ENCODE peak calls at places on chromosome 18, in six cellular contexts. H is K562, I is GM12891, L is HepG2, M is H1, P is GM12878. U is an unnamed sample.

GRCh38 chr18:74942319-74942910 is 266.5 kb downstream of the PTGR3 start:
- DNase-seq in L (no peak), M (no peak), P (peak; percentile 21), I (no peak), H (no peak), U (no peak)

GRCh38 chr18:24546304-24546703 is 85.9 kb downstream of the HRH4 start:
- DNase-seq in M (no peak), L (no peak), H (no peak), P (no peak), I (no peak), U (no peak)

GRCh38 chr18:34929336-34929780 is 111.9 kb upstream of the MAPRE2 start:
- DNase-seq in L (peak; percentile 94), I (no peak), P (no peak), H (peak; percentile 14), M (no peak), U (no peak)

GRCh38 chr18:47932603-47933002 is 2.1 kb upstream of the SMAD2 start:
- DNase-seq in L (no peak), M (no peak), I (no peak), H (no peak), P (no peak), U (no peak)

GRCh38 chr18:8828300-8828699 is 122.9 kb downstream of the MTCL1 start:
- DNase-seq in I (no peak), P (no peak), L (no peak), H (no peak), M (no peak), U (no peak)

GRCh38 chr18:9933865-9934264 is 20.0 kb downstream of the VAPA start:
- DNase-seq in P (no peak), H (no peak), I (no peak), L (no peak), M (no peak), U (no peak)

GRCh38 chr18:54119524-54120019 is 104.9 kb downstream of the MBD2 start:
- DNase-seq in P (peak; percentile 59), L (peak; percentile 55), M (no peak), I (no peak), H (peak; percentile 44), U (no peak)

GRCh38 chr18:13653746-13654455 is 72.5 kb downstream of the FAM210A start:
- DNase-seq in H (no peak), L (no peak), I (no peak), M (no peak), P (no peak), U (no peak)

GRCh38 chr18:75253784-75254183 is 43.2 kb downstream of the TSHZ1 start:
- DNase-seq in P (no peak), L (no peak), M (no peak), H (no peak), I (no peak), U (no peak)

GRCh38 chr18:10041180-10041579 is 127.4 kb downstream of the VAPA start:
- DNase-seq in I (no peak), P (no peak), L (no peak), H (no peak), M (no peak), U (no peak)

GRCh38 chr18:32810314-32810713 is 37.5 kb upstream of the KLHL14 start:
- DNase-seq in P (no peak), M (no peak), H (no peak), L (no peak), I (no peak), U (no peak)

GRCh38 chr18:49041677-49042570 is 91.2 kb upstream of the SMAD7 start:
- DNase-seq in P (no peak), L (peak; percentile 40), H (peak; percentile 35), I (no peak), M (no peak), U (no peak)

GRCh38 chr18:50159654-50160046 is 35.3 kb downstream of the MYO5B start:
- DNase-seq in L (no peak), P (no peak), H (no peak), I (no peak), M (no peak), U (no peak)

GRCh38 chr18:76455015-76455676 is 39.9 kb downstream of the ZNF516 start:
- DNase-seq in I (no peak), P (no peak), L (no peak), H (no peak), M (no peak), U (no peak)

GRCh38 chr18:515838-516237 is 15.3 kb upstream of the COLEC12 start:
- DNase-seq in L (no peak), H (no peak), P (no peak), I (no peak), M (no peak), U (no peak)

GRCh38 chr18:69935319-69936190 is 12.1 kb downstream of the CD226 start:
- DNase-seq in L (peak; percentile 89), M (no peak), I (no peak), P (peak; percentile 89), H (no peak), U (no peak)

GRCh38 chr18:62001396-62001795 is 108.6 kb upstream of the RNF152 start:
- DNase-seq in P (no peak), I (no peak), H (no peak), M (peak; percentile 17), L (no peak), U (no peak)

GRCh38 chr18:30175621-30176225 is 866.8 kb downstream of the DSC3 start:
- DNase-seq in I (no peak), P (no peak), L (no peak), M (no peak), H (peak; percentile 70), U (no peak)

GRCh38 chr18:44801796-44802195 is 121.1 kb downstream of the SETBP1 start:
- DNase-seq in L (no peak), M (no peak), I (no peak), P (no peak), H (no peak), U (no peak)

GRCh38 chr18:24763765-24764548 is 303.5 kb downstream of the HRH4 start:
- DNase-seq in M (no peak), P (no peak), I (no peak), L (no peak), H (no peak), U (no peak)

GRCh38 chr18:49189772-49190171 is 239.0 kb upstream of the SMAD7 start:
- DNase-seq in I (no peak), H (no peak), P (no peak), M (no peak), L (peak; percentile 64), U (no peak)

GRCh38 chr18:22283397-22283796 is 114.0 kb downstream of the GATA6 start:
- DNase-seq in L (no peak), I (no peak), M (no peak), P (no peak), H (no peak), U (no peak)
- TF ChIP-seq POLR2AphosphoS5 in L (no peak), I (no peak), M (no peak), P (no peak), H (no peak), U (no peak)

GRCh38 chr18:57446322-57446721 is 11.1 kb downstream of the ONECUT2 start:
- DNase-seq in M (no peak), I (no peak), H (peak; percentile 55), L (peak; percentile 31), P (no peak), U (no peak)
- TF ChIP-seq TAF1 in M (no peak), I (no peak), H (no peak), L (no peak), P (no peak), U (no peak)

DNA sequence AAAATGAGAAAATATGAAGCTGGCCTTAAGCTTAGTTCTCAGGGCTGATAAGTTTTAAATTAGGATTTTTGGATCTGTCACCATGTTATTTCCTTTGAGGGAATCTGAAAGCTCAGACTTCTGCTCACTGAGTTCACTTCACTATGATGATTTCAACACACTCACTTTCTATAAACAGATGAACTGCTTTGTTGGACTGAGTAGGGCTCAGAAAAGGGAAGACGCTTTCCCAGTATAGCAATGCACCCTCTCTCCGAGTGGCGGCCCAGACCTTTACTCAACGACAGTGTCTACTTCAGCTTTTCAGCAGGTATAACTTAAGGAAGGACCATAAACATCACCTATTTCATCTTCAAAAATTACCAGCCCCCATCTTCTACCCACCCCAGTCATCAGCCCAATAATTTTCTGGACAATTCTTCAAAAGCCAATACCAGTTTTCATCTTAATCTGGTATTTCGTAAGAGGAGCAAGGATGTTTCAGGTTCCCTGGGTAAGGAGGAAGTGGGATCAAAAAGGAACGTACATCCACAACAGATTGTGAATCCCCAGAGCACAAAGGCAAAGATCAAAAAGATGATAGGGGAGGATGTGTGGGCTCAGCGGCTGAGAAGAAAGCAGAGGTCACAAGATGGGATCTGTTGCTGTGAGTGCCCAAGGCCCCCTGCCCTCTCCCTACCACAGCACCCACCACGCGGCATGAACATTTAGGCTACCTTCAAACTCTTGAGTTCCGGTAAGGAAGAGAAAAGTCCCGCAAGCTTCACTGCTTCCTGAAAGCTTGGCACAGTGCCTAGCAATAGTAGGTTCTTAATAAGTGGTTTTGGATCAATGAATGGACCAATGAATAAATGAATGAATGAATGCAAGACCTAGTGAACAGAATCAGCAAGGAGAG is 41.9 kb downstream of the LPIN2 start:
- DNase-seq in M (no peak), I (no peak), L (no peak), H (no peak), P (no peak), U (no peak)
- TF ChIP-seq POLR2A in M (no peak), I (no peak), L (no peak), H (no peak), P (peak; percentile 39), U (no peak)

GRCh38 chr18:55449412-55450140 is 138.4 kb downstream of the TCF4 start:
- DNase-seq in H (no peak), M (no peak), P (no peak), I (no peak), L (no peak), U (no peak)

GRCh38 chr18:55455938-55456337 is 132.1 kb downstream of the TCF4 start:
- DNase-seq in M (no peak), L (no peak), I (no peak), H (no peak), P (no peak), U (no peak)

GRCh38 chr18:55453186-55453585 is 134.8 kb downstream of the TCF4 start:
- DNase-seq in I (no peak), H (no peak), M (no peak), P (no peak), L (no peak), U (no peak)

GRCh38 chr18:55448390-55448789 is 139.6 kb downstream of the TCF4 start:
- DNase-seq in L (no peak), I (no peak), H (no peak), P (no peak), M (no peak), U (no peak)

DNA sequence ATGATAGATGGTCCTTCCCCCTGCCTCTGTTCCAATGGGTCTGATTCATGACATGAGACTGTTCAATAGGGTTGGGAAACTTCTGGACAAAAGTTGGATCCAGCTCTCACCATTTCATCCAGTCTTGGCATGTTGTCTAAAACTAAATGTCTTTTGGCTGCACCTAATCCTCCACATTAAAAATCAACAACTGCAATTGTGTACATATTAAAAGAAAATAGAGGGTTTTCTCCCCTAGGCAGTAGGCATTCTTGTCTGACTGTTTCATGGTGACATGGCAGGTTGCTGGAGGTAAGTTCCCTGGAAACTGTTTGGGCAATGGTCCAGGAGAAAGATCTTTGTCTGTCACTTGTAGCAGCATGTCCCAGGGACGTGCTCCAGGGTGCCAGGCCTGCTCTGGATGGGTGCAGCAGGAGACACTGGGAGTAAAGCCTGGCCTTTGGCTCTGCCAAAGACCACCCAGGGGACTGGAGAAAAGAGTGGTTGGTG is 135.8 kb downstream of the TCF4 start:
- DNase-seq in P (no peak), I (no peak), M (no peak), L (no peak), H (peak; percentile 11), U (no peak)
- TF ChIP-seq POLR2AphosphoS5 in P (no peak), I (no peak), M (no peak), L (no peak), H (no peak), U (no peak)

U was measured in GM12892.